ENCODE peak calls at places on chromosomes 7 and 10, in ten cellular contexts. E is H7; I is tibial nerve; N is psoas muscle; D is stimulated activated CD8-positive, alpha-beta memory T cell treated with anti-CD3 and anti-CD28 coated beads, Interleukin-4, amount 100 ng/mL, for 1 hour; Q is NCI-H510A; J is LoVo; X is cerebellum; G is myocyte; T is tibial artery. Z is an unnamed sample.

GRCh38 chr7:35513828-35514227 is 181.1 kb downstream of the HERPUD2 start:
- DNase-seq in N (no peak), I (no peak), D (no peak), X (no peak), J (no peak), G (peak), Q (no peak), E (no peak), T (no peak), Z (no peak)

GRCh38 chr7:90824386-90825307 is 228.5 kb downstream of the CDK14 start:
- DNase-seq in X (no peak), I (no peak), J (no peak), E (no peak), N (no peak), Q (no peak), G (peak), T (no peak), D (no peak), Z (peak)

GRCh38 chr10:74822101-74822500 is 4.3 kb upstream of the KAT6B start:
- DNase-seq in D (no peak), J (no peak), N (no peak), E (no peak), T (no peak), X (no peak), G (no peak), I (no peak), Q (no peak), Z (no peak)

GRCh38 chr7:130921391-130922180 is 187.6 kb upstream of the KLF14 start:
- DNase-seq in X (peak), D (no peak), J (no peak), Q (no peak), N (peak), E (no peak), G (peak), I (peak), T (peak), Z (no peak)

GRCh38 chr7:149635561-149636329 is 137.6 kb downstream of the ZNF467 start:
- DNase-seq in J (no peak), N (no peak), Q (no peak), D (no peak), T (no peak), G (no peak), E (peak), X (no peak), I (no peak), Z (no peak)

GRCh38 chr10:48317321-48317990 is 11.0 kb downstream of the MAPK8 start:
- DNase-seq in N (no peak), Q (no peak), E (no peak), G (no peak), J (no peak), I (no peak), T (no peak), X (no peak), D (no peak), Z (no peak)

GRCh38 chr7:19268737-19269136 is 123.5 kb upstream of the FERD3L start:
- DNase-seq in Q (no peak), G (peak), I (no peak), E (no peak), D (no peak), N (no peak), T (no peak), X (no peak), J (no peak), Z (no peak)

GRCh38 chr7:84913731-84914130 is 273.1 kb downstream of the SEMA3D start:
- DNase-seq in G (peak), D (no peak), E (no peak), T (no peak), J (no peak), X (no peak), Q (no peak), I (no peak), N (no peak), Z (no peak)

GRCh38 chr7:81583090-81583489 is 186.8 kb downstream of the HGF start:
- DNase-seq in I (no peak), X (no peak), Q (no peak), D (no peak), J (no peak), E (no peak), N (no peak), G (no peak), T (no peak), Z (no peak)